ENCODE peak calls at places on chromosomes 11 and 22, in five cellular contexts. One of them, this sample, is unnamed.
A peak's percentile ranks its signal among the peaks of the same experiment; 100 is the strongest.

GRCh38 chr11:10023202-10023601 is 270.8 kb downstream of the SBF2 start:
- DNase-seq in EL: no peak
- DNase-seq in T1000: no peak
- DNase-seq in activated T-helper 2 cell treated with anti-CD3 and anti-CD28 coated beads, Interferon-gamma antibody, Interleukin-2, Interleukin-4, amounts not matched to agents 10 μg/mL and 5 μg/mL and 100 μg/mL, durations not matched to agents 14 hours and 24 hours and 36 hours: no peak
- DNase-seq in anterior cingulate cortex: no peak
- DNase-seq in this sample: no peak

GRCh38 chr11:16843307-16843706 is 104.9 kb downstream of the C11orf58 start:
- DNase-seq in EL: no peak
- DNase-seq in T1000: no peak
- DNase-seq in activated T-helper 2 cell treated with anti-CD3 and anti-CD28 coated beads, Interferon-gamma antibody, Interleukin-2, Interleukin-4, amounts not matched to agents 10 μg/mL and 5 μg/mL and 100 μg/mL, durations not matched to agents 14 hours and 24 hours and 36 hours: no peak
- DNase-seq in anterior cingulate cortex: no peak
- DNase-seq in this sample: no peak

GRCh38 chr11:105935791-105936190 is 86.2 kb downstream of the MSANTD4 start:
- DNase-seq in EL: peak; percentile 50
- DNase-seq in T1000: no peak
- DNase-seq in activated T-helper 2 cell treated with anti-CD3 and anti-CD28 coated beads, Interferon-gamma antibody, Interleukin-2, Interleukin-4, amounts not matched to agents 10 μg/mL and 5 μg/mL and 100 μg/mL, durations not matched to agents 14 hours and 24 hours and 36 hours: no peak
- DNase-seq in anterior cingulate cortex: no peak
- DNase-seq in this sample: no peak

GRCh38 chr11:76655466-76656086 is 15.0 kb downstream of the LRRC32 start:
- DNase-seq in EL: no peak
- DNase-seq in T1000: no peak
- DNase-seq in activated T-helper 2 cell treated with anti-CD3 and anti-CD28 coated beads, Interferon-gamma antibody, Interleukin-2, Interleukin-4, amounts not matched to agents 10 μg/mL and 5 μg/mL and 100 μg/mL, durations not matched to agents 14 hours and 24 hours and 36 hours: no peak
- DNase-seq in anterior cingulate cortex: no peak
- DNase-seq in this sample: no peak

GRCh38 chr11:14304601-14305000 is 54.4 kb downstream of the RRAS2 start:
- DNase-seq in EL: no peak
- DNase-seq in T1000: no peak
- DNase-seq in activated T-helper 2 cell treated with anti-CD3 and anti-CD28 coated beads, Interferon-gamma antibody, Interleukin-2, Interleukin-4, amounts not matched to agents 10 μg/mL and 5 μg/mL and 100 μg/mL, durations not matched to agents 14 hours and 24 hours and 36 hours: no peak
- DNase-seq in anterior cingulate cortex: no peak
- DNase-seq in this sample: no peak

GRCh38 chr11:66068923-66069714 is 953 bp upstream of the PACS1 start:
- DNase-seq in EL: peak; percentile 87
- DNase-seq in T1000: peak; percentile 59
- DNase-seq in activated T-helper 2 cell treated with anti-CD3 and anti-CD28 coated beads, Interferon-gamma antibody, Interleukin-2, Interleukin-4, amounts not matched to agents 10 μg/mL and 5 μg/mL and 100 μg/mL, durations not matched to agents 14 hours and 24 hours and 36 hours: no peak
- DNase-seq in anterior cingulate cortex: peak; percentile 40
- DNase-seq in this sample: peak; percentile 50

GRCh38 chr11:115439385-115439784 is 64.8 kb downstream of the CADM1 start:
- DNase-seq in EL: peak; percentile 0
- DNase-seq in T1000: no peak
- DNase-seq in activated T-helper 2 cell treated with anti-CD3 and anti-CD28 coated beads, Interferon-gamma antibody, Interleukin-2, Interleukin-4, amounts not matched to agents 10 μg/mL and 5 μg/mL and 100 μg/mL, durations not matched to agents 14 hours and 24 hours and 36 hours: no peak
- DNase-seq in anterior cingulate cortex: no peak
- DNase-seq in this sample: no peak

GRCh38 chr11:130523609-130524008 is 75.2 kb downstream of the ADAMTS15 start:
- DNase-seq in EL: peak; percentile 87
- DNase-seq in T1000: no peak
- DNase-seq in activated T-helper 2 cell treated with anti-CD3 and anti-CD28 coated beads, Interferon-gamma antibody, Interleukin-2, Interleukin-4, amounts not matched to agents 10 μg/mL and 5 μg/mL and 100 μg/mL, durations not matched to agents 14 hours and 24 hours and 36 hours: no peak
- DNase-seq in anterior cingulate cortex: no peak
- DNase-seq in this sample: peak; percentile 26

GRCh38 chr11:74636633-74637184 is 44.3 kb downstream of the POLD3 start:
- DNase-seq in EL: peak; percentile 83
- DNase-seq in T1000: no peak
- DNase-seq in activated T-helper 2 cell treated with anti-CD3 and anti-CD28 coated beads, Interferon-gamma antibody, Interleukin-2, Interleukin-4, amounts not matched to agents 10 μg/mL and 5 μg/mL and 100 μg/mL, durations not matched to agents 14 hours and 24 hours and 36 hours: no peak
- DNase-seq in anterior cingulate cortex: no peak
- DNase-seq in this sample: peak; percentile 35

GRCh38 chr11:77075425-77075905 is 8.7 kb downstream of the CAPN5 start:
- DNase-seq in EL: no peak
- DNase-seq in T1000: no peak
- DNase-seq in activated T-helper 2 cell treated with anti-CD3 and anti-CD28 coated beads, Interferon-gamma antibody, Interleukin-2, Interleukin-4, amounts not matched to agents 10 μg/mL and 5 μg/mL and 100 μg/mL, durations not matched to agents 14 hours and 24 hours and 36 hours: no peak
- DNase-seq in anterior cingulate cortex: no peak
- DNase-seq in this sample: no peak

GRCh38 chr22:49271831-49272230 is 555.8 kb downstream of the BRD1 start:
- DNase-seq in EL: no peak
- DNase-seq in T1000: no peak
- DNase-seq in activated T-helper 2 cell treated with anti-CD3 and anti-CD28 coated beads, Interferon-gamma antibody, Interleukin-2, Interleukin-4, amounts not matched to agents 10 μg/mL and 5 μg/mL and 100 μg/mL, durations not matched to agents 14 hours and 24 hours and 36 hours: no peak
- DNase-seq in anterior cingulate cortex: no peak
- DNase-seq in this sample: no peak

GRCh38 chr11:120482149-120482548 is 29.4 kb upstream of the GRIK4 start:
- DNase-seq in EL: peak; percentile 30
- DNase-seq in T1000: no peak
- DNase-seq in activated T-helper 2 cell treated with anti-CD3 and anti-CD28 coated beads, Interferon-gamma antibody, Interleukin-2, Interleukin-4, amounts not matched to agents 10 μg/mL and 5 μg/mL and 100 μg/mL, durations not matched to agents 14 hours and 24 hours and 36 hours: no peak
- DNase-seq in anterior cingulate cortex: no peak
- DNase-seq in this sample: no peak

GRCh38 chr11:723120-723883 is 17.3 kb downstream of the EPS8L2 start:
- DNase-seq in EL: peak; percentile 53
- DNase-seq in T1000: no peak
- DNase-seq in activated T-helper 2 cell treated with anti-CD3 and anti-CD28 coated beads, Interferon-gamma antibody, Interleukin-2, Interleukin-4, amounts not matched to agents 10 μg/mL and 5 μg/mL and 100 μg/mL, durations not matched to agents 14 hours and 24 hours and 36 hours: peak; percentile 50
- DNase-seq in anterior cingulate cortex: no peak
- DNase-seq in this sample: peak; percentile 30

GRCh38 chr11:63610604-63611394 is 3.4 kb downstream of the PLAAT3 start:
- DNase-seq in EL: no peak
- DNase-seq in T1000: no peak
- DNase-seq in activated T-helper 2 cell treated with anti-CD3 and anti-CD28 coated beads, Interferon-gamma antibody, Interleukin-2, Interleukin-4, amounts not matched to agents 10 μg/mL and 5 μg/mL and 100 μg/mL, durations not matched to agents 14 hours and 24 hours and 36 hours: no peak
- DNase-seq in anterior cingulate cortex: no peak
- DNase-seq in this sample: no peak

GRCh38 chr22:41636467-41636866 is 15.4 kb downstream of the XRCC6 start:
- DNase-seq in EL: peak; percentile 60
- DNase-seq in T1000: no peak
- DNase-seq in activated T-helper 2 cell treated with anti-CD3 and anti-CD28 coated beads, Interferon-gamma antibody, Interleukin-2, Interleukin-4, amounts not matched to agents 10 μg/mL and 5 μg/mL and 100 μg/mL, durations not matched to agents 14 hours and 24 hours and 36 hours: no peak
- DNase-seq in anterior cingulate cortex: no peak
- DNase-seq in this sample: no peak

GRCh38 chr11:105786766-105787165 is 176.9 kb downstream of the GRIA4 start:
- DNase-seq in EL: no peak
- DNase-seq in T1000: no peak
- DNase-seq in activated T-helper 2 cell treated with anti-CD3 and anti-CD28 coated beads, Interferon-gamma antibody, Interleukin-2, Interleukin-4, amounts not matched to agents 10 μg/mL and 5 μg/mL and 100 μg/mL, durations not matched to agents 14 hours and 24 hours and 36 hours: no peak
- DNase-seq in anterior cingulate cortex: no peak
- DNase-seq in this sample: no peak

GRCh38 chr11:121257976-121258375 is 34.6 kb upstream of the SC5D start:
- DNase-seq in EL: no peak
- DNase-seq in T1000: no peak
- DNase-seq in activated T-helper 2 cell treated with anti-CD3 and anti-CD28 coated beads, Interferon-gamma antibody, Interleukin-2, Interleukin-4, amounts not matched to agents 10 μg/mL and 5 μg/mL and 100 μg/mL, durations not matched to agents 14 hours and 24 hours and 36 hours: no peak
- DNase-seq in anterior cingulate cortex: no peak
- DNase-seq in this sample: no peak

GRCh38 chr22:19179472-19180048 is 1.0 kb upstream of the SLC25A1 start:
- DNase-seq in EL: peak; percentile 83
- DNase-seq in T1000: peak; percentile 59
- DNase-seq in activated T-helper 2 cell treated with anti-CD3 and anti-CD28 coated beads, Interferon-gamma antibody, Interleukin-2, Interleukin-4, amounts not matched to agents 10 μg/mL and 5 μg/mL and 100 μg/mL, durations not matched to agents 14 hours and 24 hours and 36 hours: peak; percentile 48
- DNase-seq in anterior cingulate cortex: peak; percentile 62
- DNase-seq in this sample: peak; percentile 61

GRCh38 chr22:40385041-40385782 is 14.8 kb downstream of the SGSM3 start:
- DNase-seq in EL: no peak
- DNase-seq in T1000: no peak
- DNase-seq in activated T-helper 2 cell treated with anti-CD3 and anti-CD28 coated beads, Interferon-gamma antibody, Interleukin-2, Interleukin-4, amounts not matched to agents 10 μg/mL and 5 μg/mL and 100 μg/mL, durations not matched to agents 14 hours and 24 hours and 36 hours: no peak
- DNase-seq in anterior cingulate cortex: no peak
- DNase-seq in this sample: no peak

GRCh38 chr11:66985508-66986177 is 10.5 kb downstream of the C11orf86 start:
- DNase-seq in EL: no peak
- DNase-seq in T1000: no peak
- DNase-seq in activated T-helper 2 cell treated with anti-CD3 and anti-CD28 coated beads, Interferon-gamma antibody, Interleukin-2, Interleukin-4, amounts not matched to agents 10 μg/mL and 5 μg/mL and 100 μg/mL, durations not matched to agents 14 hours and 24 hours and 36 hours: no peak
- DNase-seq in anterior cingulate cortex: no peak
- DNase-seq in this sample: no peak

GRCh38 chr11:76613901-76614300 is 56.6 kb downstream of the LRRC32 start:
- DNase-seq in EL: no peak
- DNase-seq in T1000: no peak
- DNase-seq in activated T-helper 2 cell treated with anti-CD3 and anti-CD28 coated beads, Interferon-gamma antibody, Interleukin-2, Interleukin-4, amounts not matched to agents 10 μg/mL and 5 μg/mL and 100 μg/mL, durations not matched to agents 14 hours and 24 hours and 36 hours: no peak
- DNase-seq in anterior cingulate cortex: no peak
- DNase-seq in this sample: no peak

GRCh38 chr11:65287601-65288000 is 25.8 kb downstream of the POLA2 start:
- DNase-seq in EL: no peak
- DNase-seq in T1000: no peak
- DNase-seq in activated T-helper 2 cell treated with anti-CD3 and anti-CD28 coated beads, Interferon-gamma antibody, Interleukin-2, Interleukin-4, amounts not matched to agents 10 μg/mL and 5 μg/mL and 100 μg/mL, durations not matched to agents 14 hours and 24 hours and 36 hours: no peak
- DNase-seq in anterior cingulate cortex: no peak
- DNase-seq in this sample: no peak

GRCh38 chr11:45083544-45084087 is 62.8 kb upstream of the PRDM11 start:
- DNase-seq in EL: no peak
- DNase-seq in T1000: no peak
- DNase-seq in activated T-helper 2 cell treated with anti-CD3 and anti-CD28 coated beads, Interferon-gamma antibody, Interleukin-2, Interleukin-4, amounts not matched to agents 10 μg/mL and 5 μg/mL and 100 μg/mL, durations not matched to agents 14 hours and 24 hours and 36 hours: no peak
- DNase-seq in anterior cingulate cortex: no peak
- DNase-seq in this sample: no peak

GRCh38 chr11:73203790-73204189 is 14.3 kb upstream of the P2RY2 start:
- DNase-seq in EL: no peak
- DNase-seq in T1000: no peak
- DNase-seq in activated T-helper 2 cell treated with anti-CD3 and anti-CD28 coated beads, Interferon-gamma antibody, Interleukin-2, Interleukin-4, amounts not matched to agents 10 μg/mL and 5 μg/mL and 100 μg/mL, durations not matched to agents 14 hours and 24 hours and 36 hours: no peak
- DNase-seq in anterior cingulate cortex: no peak
- DNase-seq in this sample: no peak

GRCh38 chr11:37786214-37786755 is 1188.2 kb upstream of the RAG2 start:
- DNase-seq in EL: peak; percentile 69
- DNase-seq in T1000: no peak
- DNase-seq in activated T-helper 2 cell treated with anti-CD3 and anti-CD28 coated beads, Interferon-gamma antibody, Interleukin-2, Interleukin-4, amounts not matched to agents 10 μg/mL and 5 μg/mL and 100 μg/mL, durations not matched to agents 14 hours and 24 hours and 36 hours: no peak
- DNase-seq in anterior cingulate cortex: no peak
- DNase-seq in this sample: peak; percentile 53

GRCh38 chr11:74460481-74461154 is 6.7 kb downstream of the KCNE3 start:
- DNase-seq in EL: peak; percentile 37
- DNase-seq in T1000: no peak
- DNase-seq in activated T-helper 2 cell treated with anti-CD3 and anti-CD28 coated beads, Interferon-gamma antibody, Interleukin-2, Interleukin-4, amounts not matched to agents 10 μg/mL and 5 μg/mL and 100 μg/mL, durations not matched to agents 14 hours and 24 hours and 36 hours: no peak
- DNase-seq in anterior cingulate cortex: no peak
- DNase-seq in this sample: no peak

GRCh38 chr22:33923660-33924246 is 3.5 kb upstream of the LARGE1 start:
- DNase-seq in EL: peak; percentile 35
- DNase-seq in T1000: peak; percentile 14
- DNase-seq in activated T-helper 2 cell treated with anti-CD3 and anti-CD28 coated beads, Interferon-gamma antibody, Interleukin-2, Interleukin-4, amounts not matched to agents 10 μg/mL and 5 μg/mL and 100 μg/mL, durations not matched to agents 14 hours and 24 hours and 36 hours: no peak
- DNase-seq in anterior cingulate cortex: no peak
- DNase-seq in this sample: peak; percentile 63

GRCh38 chr11:75388386-75389275 is 10.7 kb upstream of the RPS3 start:
- DNase-seq in EL: peak; percentile 78
- DNase-seq in T1000: peak; percentile 49
- DNase-seq in activated T-helper 2 cell treated with anti-CD3 and anti-CD28 coated beads, Interferon-gamma antibody, Interleukin-2, Interleukin-4, amounts not matched to agents 10 μg/mL and 5 μg/mL and 100 μg/mL, durations not matched to agents 14 hours and 24 hours and 36 hours: peak; percentile 64
- DNase-seq in anterior cingulate cortex: peak; percentile 21
- DNase-seq in this sample: peak; percentile 29

GRCh38 chr11:34890812-34891211 is 25.4 kb downstream of the APIP start:
- DNase-seq in EL: peak; percentile 31
- DNase-seq in T1000: no peak
- DNase-seq in activated T-helper 2 cell treated with anti-CD3 and anti-CD28 coated beads, Interferon-gamma antibody, Interleukin-2, Interleukin-4, amounts not matched to agents 10 μg/mL and 5 μg/mL and 100 μg/mL, durations not matched to agents 14 hours and 24 hours and 36 hours: no peak
- DNase-seq in anterior cingulate cortex: no peak
- DNase-seq in this sample: peak; percentile 28

GRCh38 chr11:67698247-67698646 is 23.8 kb upstream of the ALDH3B2 start:
- DNase-seq in EL: peak; percentile 24
- DNase-seq in T1000: no peak
- DNase-seq in activated T-helper 2 cell treated with anti-CD3 and anti-CD28 coated beads, Interferon-gamma antibody, Interleukin-2, Interleukin-4, amounts not matched to agents 10 μg/mL and 5 μg/mL and 100 μg/mL, durations not matched to agents 14 hours and 24 hours and 36 hours: no peak
- DNase-seq in anterior cingulate cortex: no peak
- DNase-seq in this sample: no peak

GRCh38 chr11:100777736-100778135 is 90.6 kb downstream of the ARHGAP42 start:
- DNase-seq in EL: no peak
- DNase-seq in T1000: no peak
- DNase-seq in activated T-helper 2 cell treated with anti-CD3 and anti-CD28 coated beads, Interferon-gamma antibody, Interleukin-2, Interleukin-4, amounts not matched to agents 10 μg/mL and 5 μg/mL and 100 μg/mL, durations not matched to agents 14 hours and 24 hours and 36 hours: no peak
- DNase-seq in anterior cingulate cortex: no peak
- DNase-seq in this sample: no peak

GRCh38 chr11:45921561-45922424 is 663 bp upstream of the LARGE2 start:
- DNase-seq in EL: no peak
- DNase-seq in T1000: no peak
- DNase-seq in activated T-helper 2 cell treated with anti-CD3 and anti-CD28 coated beads, Interferon-gamma antibody, Interleukin-2, Interleukin-4, amounts not matched to agents 10 μg/mL and 5 μg/mL and 100 μg/mL, durations not matched to agents 14 hours and 24 hours and 36 hours: no peak
- DNase-seq in anterior cingulate cortex: no peak
- DNase-seq in this sample: no peak

This sample was measured in amniotic stem cell.